ENCODE peak calls at places on chromosomes 1 and 21, in four cellular contexts. H is WTC11, L is K562, Z is HepG2. K is an unnamed sample.

GRCh38 chr1:9300623-9301022 is 7.9 kb downstream of the SPSB1 start:
- DNase-seq in L (no peak), Z (no peak), H (no peak), K (no peak)

GRCh38 chr1:91335607-91336006 is 69.0 kb downstream of the HFM1 start:
- DNase-seq in Z (no peak), L (no peak), H (no peak), K (no peak)

GRCh38 chr1:205059660-205060059 is 16.6 kb downstream of the CNTN2 start:
- DNase-seq in H (no peak), Z (no peak), L (no peak), K (no peak)

GRCh38 chr1:214281902-214282695 is 1.1 kb downstream of the SMYD2 start:
- DNase-seq in H (no peak), L (peak), Z (peak), K (no peak)

GRCh38 chr1:226628624-226629155 is 80.1 kb downstream of the STUM start:
- DNase-seq in L (no peak), H (no peak), Z (no peak), K (no peak)

GRCh38 chr21:31142600-31142999 is 104.3 kb upstream of the KRTAP19-8 start:
- DNase-seq in H (no peak), L (no peak), Z (no peak), K (no peak)

GRCh38 chr1:210250998-210251679 is 18.5 kb downstream of the SERTAD4 start:
- DNase-seq in Z (no peak), H (peak), L (no peak), K (peak)

GRCh38 chr1:215052656-215053055 is 29.9 kb upstream of the KCNK2 start:
- DNase-seq in L (no peak), H (no peak), Z (no peak), K (no peak)

GRCh38 chr1:18711561-18712253 is 81.1 kb downstream of the PAX7 start:
- DNase-seq in Z (no peak), H (no peak), L (no peak), K (no peak)

GRCh38 chr1:71046891-71047634 is 553 bp downstream of the PTGER3 start:
- DNase-seq in L (peak), Z (no peak), H (peak), K (no peak)

GRCh38 chr1:226632922-226633351 is 84.4 kb downstream of the STUM start:
- DNase-seq in L (no peak), Z (no peak), H (no peak), K (no peak)

GRCh38 chr1:61842863-61843514 is 100.7 kb downstream of the PATJ start:
- DNase-seq in Z (no peak), L (peak), H (no peak), K (peak)
- TF ChIP-seq ELF4 in Z (no peak), L (no peak), H (no peak), K (no peak)

GRCh38 chr1:116821763-116822162 is 67.5 kb downstream of the CD2 start:
- DNase-seq in L (no peak), H (no peak), Z (no peak), K (no peak)

GRCh38 chr1:116824631-116825399 is 70.6 kb downstream of the CD2 start:
- DNase-seq in Z (no peak), H (no peak), L (peak), K (no peak)

GRCh38 chr1:116817582-116818064 is 63.4 kb downstream of the CD2 start:
- DNase-seq in L (peak), Z (peak), H (peak), K (peak)

GRCh38 chr1:116819081-116819480 is 64.9 kb downstream of the CD2 start:
- DNase-seq in Z (no peak), L (no peak), H (no peak), K (no peak)

GRCh38 chr1:116820362-116820761 is 66.1 kb downstream of the CD2 start:
- DNase-seq in H (no peak), L (no peak), Z (no peak), K (no peak)
- TF ChIP-seq ELF4 in H (no peak), L (no peak), Z (no peak), K (no peak)

DNA sequence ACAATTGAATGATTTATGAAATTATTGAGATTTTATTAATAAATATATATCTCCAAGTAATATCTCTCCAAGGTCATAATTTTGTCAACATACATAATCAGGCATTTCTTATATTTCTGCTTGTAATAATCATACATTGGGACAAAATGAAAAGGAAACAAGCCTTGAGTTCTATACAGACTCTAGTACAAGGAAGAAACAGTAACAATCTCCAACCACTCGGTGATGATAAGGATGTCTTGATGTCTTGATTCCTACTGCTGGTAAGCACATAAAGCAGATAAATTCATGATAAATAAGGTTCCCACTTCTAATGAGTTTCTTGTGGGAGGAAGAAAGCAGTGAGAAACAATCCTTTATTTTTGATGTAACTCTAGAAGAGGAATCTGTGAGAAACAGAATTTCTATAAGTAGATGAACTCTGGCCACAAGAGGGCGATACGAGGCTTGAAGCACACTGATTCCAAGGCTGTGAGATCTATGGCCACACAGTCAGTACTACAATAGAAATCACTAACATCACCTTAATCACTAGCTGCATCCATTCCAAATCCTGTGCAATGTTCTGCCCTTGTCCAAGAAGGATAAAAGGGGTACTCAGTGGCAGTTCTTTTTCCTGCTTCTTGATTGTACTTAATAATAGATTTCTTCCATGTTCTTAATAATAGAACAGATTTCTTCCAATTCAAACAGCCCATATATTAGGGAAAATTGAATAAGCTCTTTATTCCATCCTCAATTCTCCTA is 41.4 kb upstream of the LRRC8B start:
- DNase-seq in H (peak), L (peak), Z (peak), K (peak)
- TF ChIP-seq ELF4 in H (no peak), L (no peak), Z (no peak), K (no peak)

GRCh38 chr1:67674260-67675011 is 10.6 kb upstream of the GADD45A start:
- DNase-seq in Z (no peak), H (no peak), L (no peak), K (no peak)
- TF ChIP-seq ELF4 in Z (no peak), H (no peak), L (no peak), K (no peak)

GRCh38 chr21:25412090-25412489 is 195.2 kb downstream of the MRPL39 start:
- DNase-seq in Z (no peak), H (no peak), L (no peak), K (no peak)

GRCh38 chr21:25405991-25406390 is 201.3 kb downstream of the MRPL39 start:
- DNase-seq in H (no peak), Z (no peak), L (no peak), K (no peak)

GRCh38 chr21:25409992-25410391 is 197.3 kb downstream of the MRPL39 start:
- DNase-seq in Z (no peak), H (no peak), L (no peak), K (no peak)

GRCh38 chr21:25408666-25409065 is 198.6 kb downstream of the MRPL39 start:
- DNase-seq in L (no peak), Z (no peak), H (no peak), K (no peak)
- TF ChIP-seq ELF4 in L (no peak), Z (no peak), H (no peak), K (no peak)

GRCh38 chr1:180310095-180310494 is 80.0 kb downstream of the LHX4 start:
- DNase-seq in L (no peak), H (no peak), Z (peak), K (no peak)
- TF ChIP-seq ELF4 in L (no peak), H (no peak), Z (no peak), K (no peak)